ENCODE peak calls at places on chromosome 5, in five cellular contexts. E, T, S, Z and V are unnamed samples. For H3K27me3, the result is how much of the 10 kb centered on the place peaks cover.

GRCh38 chr5:132055808-132056609 is 4.4 kb upstream of the IL3 start:
- DNase-seq in E (no peak), T (peak), S (peak), Z (peak), V (peak)

GRCh38 chr5:133293953-133294352 is 242.1 kb downstream of the HSPA4 start:
- DNase-seq in E (no peak), T (no peak), S (no peak), Z (no peak), V (no peak)

GRCh38 chr5:139863855-139864558 is 68.4 kb downstream of the PSD2 start:
- DNase-seq in E (peak), T (peak), S (peak), Z (peak), V (peak)

GRCh38 chr5:17355585-17356346 is 138.3 kb downstream of the BASP1 start:
- DNase-seq in E (peak), T (no peak), S (no peak), Z (no peak), V (no peak)

GRCh38 chr5:38433160-38433861 is 123.1 kb downstream of the LIFR start:
- DNase-seq in E (peak), T (no peak), S (no peak), Z (no peak), V (no peak)

GRCh38 chr5:136731241-136731885 is 366.0 kb upstream of the TRPC7 start:
- DNase-seq in E (no peak), T (no peak), S (no peak), Z (no peak), V (no peak)

GRCh38 chr5:34775886-34776285 is 63.1 kb upstream of the TTC23L start:
- DNase-seq in E (no peak), T (no peak), S (no peak), Z (no peak), V (no peak)

GRCh38 chr5:156322666-156323065 is 4.3 kb upstream of the SGCD start:
- DNase-seq in E (no peak), T (no peak), S (no peak), Z (no peak), V (no peak)

GRCh38 chr5:55276771-55277170 is 30.7 kb downstream of the DHX29 start:
- DNase-seq in E (peak), T (no peak), S (no peak), Z (no peak), V (no peak)

GRCh38 chr5:173488144-173488543 is 128.3 kb downstream of the BOD1 start:
- DNase-seq in E (no peak), T (peak), S (no peak), Z (no peak), V (no peak)
- H3K27me3 ChIP-seq in E (under half), T (under half), S (under half), Z (under half), V (under half)

GRCh38 chr5:72325566-72326297 is 5.6 kb downstream of the PTCD2 start:
- DNase-seq in E (no peak), T (no peak), S (no peak), Z (no peak), V (no peak)

GRCh38 chr5:72324186-72324825 is 4.1 kb downstream of the PTCD2 start:
- DNase-seq in E (no peak), T (no peak), S (no peak), Z (no peak), V (no peak)

GRCh38 chr5:72314571-72315172 is 5.4 kb downstream of the MRPS27 start:
- DNase-seq in E (peak), T (no peak), S (no peak), Z (no peak), V (no peak)

DNA sequence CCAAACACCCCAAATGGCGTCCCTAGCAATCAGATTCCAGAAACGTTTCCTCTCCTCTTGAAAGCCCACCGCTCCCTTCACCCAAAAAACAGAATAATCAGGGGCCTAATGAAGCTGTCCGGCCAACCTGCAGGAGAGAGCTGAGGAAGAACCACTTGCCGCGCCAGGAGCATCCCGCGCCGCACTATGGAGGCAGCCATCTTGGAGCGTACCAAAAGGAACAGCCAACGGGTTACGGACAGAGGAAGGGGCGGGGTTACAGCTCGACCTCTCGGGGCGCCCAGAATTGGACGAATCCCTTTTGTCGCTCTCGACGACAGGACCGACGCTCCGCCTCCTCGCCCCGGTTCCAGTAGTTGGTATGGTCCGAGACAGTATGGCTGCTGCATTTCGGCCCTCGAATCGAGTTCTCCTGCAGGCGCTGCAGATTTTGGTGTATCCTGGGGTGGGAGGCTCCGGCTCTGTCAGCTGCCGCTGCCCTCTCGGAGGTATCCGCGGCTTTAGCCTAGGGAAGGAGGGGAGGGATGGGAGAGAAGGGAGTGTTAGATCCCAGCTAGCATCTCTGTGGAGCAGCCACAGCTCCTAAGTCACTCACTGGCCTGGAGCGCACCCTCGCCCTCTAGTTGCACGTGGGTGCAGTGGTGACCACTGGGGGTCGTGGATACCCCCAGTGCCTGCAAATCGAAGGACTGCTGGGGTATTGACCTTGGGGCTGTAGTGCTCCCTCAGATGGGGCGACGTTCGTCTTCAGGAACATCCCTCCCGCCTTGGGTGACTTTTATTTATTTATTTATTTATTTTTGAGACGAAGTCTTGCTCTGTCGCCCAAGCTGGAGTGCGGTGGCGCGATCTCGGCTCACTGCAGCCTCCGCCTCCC is at the start of the genes MRPS27 and PTCD2:
- DNase-seq in E (peak), T (peak), S (peak), Z (peak), V (peak)
- TF ChIP-seq CTCF in E (peak), T (no peak), S (no peak), Z (no peak), V (no peak)

GRCh38 chr5:53545744-53546143 is 14.7 kb upstream of the NDUFS4 start:
- DNase-seq in E (no peak), T (no peak), S (no peak), Z (no peak), V (no peak)
- H3K27ac ChIP-seq in E (no peak), T (no peak), S (no peak), Z (no peak), V (no peak)

DNA sequence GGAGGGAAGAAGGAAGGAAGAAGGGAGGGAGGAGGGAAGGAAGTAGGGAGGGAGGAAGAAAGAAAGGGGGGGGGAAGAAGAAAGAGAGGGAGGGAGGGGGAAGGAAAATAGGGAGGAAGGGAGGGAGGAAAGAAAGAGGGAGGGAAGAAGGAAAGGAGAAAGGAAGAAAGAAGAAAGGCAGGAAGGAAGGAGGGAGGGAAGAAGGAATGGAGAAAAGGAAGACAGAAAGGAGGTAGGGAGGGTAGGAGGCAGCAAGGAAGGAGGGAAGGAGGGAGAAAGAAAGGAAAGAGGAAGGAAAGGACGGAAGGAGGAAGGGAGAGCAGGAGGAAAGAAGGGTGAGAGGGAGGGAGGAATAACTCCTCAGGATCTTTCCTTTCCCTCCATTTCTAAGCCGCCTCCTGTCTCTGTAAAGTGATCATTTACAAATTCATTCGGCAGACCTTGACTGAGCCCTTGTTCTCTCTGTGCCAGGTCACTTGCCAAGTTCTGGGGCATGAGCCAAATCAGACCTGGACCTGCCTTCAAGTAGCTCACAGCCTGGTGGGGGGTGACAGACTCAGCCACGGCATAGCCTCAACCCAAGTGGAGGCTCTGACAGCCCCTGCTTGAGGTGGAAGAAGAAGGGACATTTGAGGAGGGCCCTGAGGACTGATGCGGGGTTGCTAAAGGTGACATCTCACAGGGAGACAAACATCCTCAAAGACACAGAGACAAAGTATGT is 69.0 kb upstream of the HRH2 start:
- DNase-seq in E (no peak), T (no peak), S (no peak), Z (no peak), V (no peak)
- H3K27me3 ChIP-seq in E (under half), T (under half), S (under half), Z (under half), V (under half)

GRCh38 chr5:50990296-50990924 is 324.0 kb downstream of the PARP8 start:
- DNase-seq in E (no peak), T (no peak), S (no peak), Z (no peak), V (no peak)

DNA sequence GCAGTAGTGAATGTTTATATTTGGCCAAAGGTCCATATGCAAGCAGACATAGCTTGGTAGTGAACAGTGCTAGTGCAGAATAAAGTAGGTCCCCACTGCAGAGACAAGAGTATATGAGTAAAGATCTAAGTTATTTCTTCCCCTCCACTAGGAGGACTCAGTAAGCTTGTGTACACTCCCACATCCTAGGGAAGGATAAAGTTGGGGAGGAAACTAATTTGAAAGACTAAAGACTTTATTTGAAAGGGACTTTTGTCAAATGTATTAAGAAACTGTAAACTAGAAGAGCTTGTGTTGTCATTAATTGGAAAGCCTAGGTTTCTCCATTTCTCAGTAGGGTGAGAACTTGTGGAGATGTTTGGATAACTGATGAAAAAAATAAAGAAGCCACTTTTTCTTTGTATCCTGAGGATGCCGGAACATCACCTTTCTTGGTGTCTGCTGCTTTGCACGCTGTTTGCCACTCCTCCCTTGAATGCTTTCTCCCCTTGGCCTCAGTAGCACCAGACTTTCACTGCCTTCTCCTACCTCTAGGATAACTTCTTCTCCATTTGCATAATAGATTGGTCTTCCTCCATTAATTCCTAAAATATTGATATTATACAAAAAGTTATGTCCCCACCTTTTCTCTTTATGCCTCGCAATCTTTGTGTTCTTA is 329.0 kb downstream of the PARP8 start:
- DNase-seq in E (no peak), T (no peak), S (no peak), Z (no peak), V (no peak)
- TF ChIP-seq CTCF in E (no peak), T (no peak), S (no peak), Z (no peak), V (no peak)

DNA sequence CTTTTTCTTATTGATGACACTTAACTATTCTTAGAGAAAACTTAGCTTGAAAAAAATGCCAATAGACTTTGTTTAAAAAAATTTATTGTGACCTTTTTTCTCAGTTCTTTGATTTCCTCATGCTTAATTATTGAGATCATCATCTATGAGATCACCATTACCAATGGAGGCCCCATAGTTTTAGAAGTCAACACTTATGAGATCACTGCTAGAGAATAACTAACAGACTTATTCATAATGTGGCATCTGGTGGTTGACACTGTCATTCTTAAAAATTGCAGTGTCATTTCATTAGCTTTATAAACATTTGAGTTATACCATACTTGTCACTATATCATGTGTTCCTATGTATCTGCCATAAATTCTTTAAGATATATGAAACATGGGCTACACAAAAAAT is 14.9 kb upstream of the FEM1C start:
- DNase-seq in E (peak), T (no peak), S (no peak), Z (no peak), V (no peak)
- H3K27ac ChIP-seq in E (peak), T (no peak), S (no peak), Z (no peak), V (no peak)

DNA sequence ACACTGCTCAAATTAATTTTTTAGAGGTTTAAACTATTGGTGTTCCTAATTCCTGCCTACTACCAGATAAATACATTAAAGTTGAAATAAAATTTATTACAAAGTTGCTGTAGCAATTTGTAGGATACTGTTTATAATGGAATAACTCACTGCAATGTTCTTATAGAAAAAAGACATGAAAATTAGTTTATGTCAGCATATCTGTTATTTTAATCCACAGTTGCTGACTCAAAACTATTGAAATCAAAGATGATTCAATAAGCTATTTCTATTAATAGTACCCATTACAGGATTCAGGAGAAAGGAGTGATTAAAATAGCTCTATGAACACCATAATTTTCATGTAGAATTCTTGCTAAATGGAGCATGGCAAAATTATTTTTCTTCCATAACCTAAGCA is 764.4 kb upstream of the NUDT12 start:
- DNase-seq in E (no peak), T (no peak), S (no peak), Z (no peak), V (no peak)
- H3K27me3 ChIP-seq in E (under half), T (under half), S (under half), Z (under half), V (under half)

GRCh38 chr5:10420926-10421325 is 20.8 kb upstream of the ROPN1L start:
- DNase-seq in E (no peak), T (no peak), S (no peak), Z (no peak), V (no peak)

GRCh38 chr5:10421841-10422691 is 19.6 kb upstream of the ROPN1L start:
- DNase-seq in E (no peak), T (no peak), S (no peak), Z (no peak), V (no peak)

GRCh38 chr5:10423009-10423408 is 18.7 kb upstream of the ROPN1L start:
- DNase-seq in E (no peak), T (no peak), S (no peak), Z (no peak), V (no peak)

GRCh38 chr5:10427201-10427600 is 14.5 kb upstream of the ROPN1L start:
- DNase-seq in E (no peak), T (no peak), S (no peak), Z (no peak), V (no peak)

DNA sequence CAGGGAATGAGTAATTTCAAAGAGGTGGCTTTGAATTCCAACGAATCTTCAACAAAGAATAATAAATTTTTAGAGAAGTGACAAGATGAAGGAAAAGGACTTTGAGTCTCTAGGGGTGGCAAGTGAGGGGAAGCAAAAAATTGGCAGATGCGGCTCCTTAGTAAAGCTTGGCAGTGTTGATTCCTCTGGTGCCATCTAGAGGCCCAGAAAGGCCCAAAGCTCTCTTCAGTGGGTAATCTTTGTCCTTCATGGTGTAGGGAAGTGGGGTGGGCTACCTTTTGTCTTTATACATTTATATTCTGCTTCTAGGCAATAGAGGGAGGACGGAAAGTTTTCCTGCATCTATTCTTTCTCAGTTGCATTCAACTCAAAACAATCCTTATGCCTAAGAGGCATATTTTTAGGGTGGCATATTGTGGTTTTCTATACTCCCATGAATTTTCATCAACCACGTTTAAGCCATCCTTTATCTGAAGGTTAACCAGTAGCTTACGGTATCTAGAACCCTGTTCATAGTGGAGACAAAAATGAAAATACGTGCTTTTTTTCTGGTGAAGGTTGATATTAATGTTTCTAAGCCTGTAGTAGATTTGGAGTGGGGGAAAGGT is 17.5 kb upstream of the ROPN1L start:
- DNase-seq in E (peak), T (no peak), S (no peak), Z (no peak), V (no peak)
- TF ChIP-seq CTCF in E (peak), T (peak), S (peak), Z (no peak), V (peak)